ENCODE peak calls at places on chromosomes 6 and 20, in five cellular contexts. O is brain microvascular endothelial cell, G is GM06990, N is adrenal gland, R is mammary epithelial cell. Y is an unnamed sample. For H3K27me3, the result is how much of the 10 kb centered on the place peaks cover.

GRCh38 chr6:143884161-143884560 is 19.9 kb downstream of the ZC2HC1B start:
- DNase-seq in R (no peak), G (no peak), N (no peak), O (no peak), Y (no peak)

GRCh38 chr6:53363341-53364079 is 14.8 kb upstream of the ELOVL5 start:
- DNase-seq in N (no peak), R (no peak), G (no peak), O (no peak), Y (no peak)

GRCh38 chr6:22892452-22892851 is 323.1 kb downstream of the HDGFL1 start:
- DNase-seq in G (no peak), R (peak), N (no peak), O (peak), Y (peak)

GRCh38 chr20:20368414-20369352 is 779 bp downstream of the INSM1 start:
- DNase-seq in R (peak), G (peak), N (no peak), O (no peak), Y (no peak)

GRCh38 chr20:2114990-2115681 is 13.5 kb downstream of the STK35 start:
- DNase-seq in G (no peak), O (no peak), R (no peak), N (peak), Y (no peak)

GRCh38 chr6:85449388-85449817 is 480 bp upstream of the NT5E start:
- DNase-seq in G (no peak), R (peak), N (no peak), O (peak), Y (no peak)

GRCh38 chr6:7241709-7242645 is 71.0 kb downstream of the SSR1 start:
- DNase-seq in N (no peak), G (no peak), R (no peak), O (peak), Y (no peak)

GRCh38 chr6:32852844-32853540 is 512 bp downstream of the TAP1 start:
- DNase-seq in O (peak), R (peak), G (no peak), N (peak), Y (no peak)

GRCh38 chr6:89536230-89536629 is 102.3 kb downstream of the LYRM2 start:
- DNase-seq in R (no peak), G (no peak), O (no peak), N (no peak), Y (no peak)

GRCh38 chr6:19415605-19416326 is 421.4 kb upstream of the ID4 start:
- DNase-seq in O (peak), G (no peak), R (peak), N (no peak), Y (peak)

DNA sequence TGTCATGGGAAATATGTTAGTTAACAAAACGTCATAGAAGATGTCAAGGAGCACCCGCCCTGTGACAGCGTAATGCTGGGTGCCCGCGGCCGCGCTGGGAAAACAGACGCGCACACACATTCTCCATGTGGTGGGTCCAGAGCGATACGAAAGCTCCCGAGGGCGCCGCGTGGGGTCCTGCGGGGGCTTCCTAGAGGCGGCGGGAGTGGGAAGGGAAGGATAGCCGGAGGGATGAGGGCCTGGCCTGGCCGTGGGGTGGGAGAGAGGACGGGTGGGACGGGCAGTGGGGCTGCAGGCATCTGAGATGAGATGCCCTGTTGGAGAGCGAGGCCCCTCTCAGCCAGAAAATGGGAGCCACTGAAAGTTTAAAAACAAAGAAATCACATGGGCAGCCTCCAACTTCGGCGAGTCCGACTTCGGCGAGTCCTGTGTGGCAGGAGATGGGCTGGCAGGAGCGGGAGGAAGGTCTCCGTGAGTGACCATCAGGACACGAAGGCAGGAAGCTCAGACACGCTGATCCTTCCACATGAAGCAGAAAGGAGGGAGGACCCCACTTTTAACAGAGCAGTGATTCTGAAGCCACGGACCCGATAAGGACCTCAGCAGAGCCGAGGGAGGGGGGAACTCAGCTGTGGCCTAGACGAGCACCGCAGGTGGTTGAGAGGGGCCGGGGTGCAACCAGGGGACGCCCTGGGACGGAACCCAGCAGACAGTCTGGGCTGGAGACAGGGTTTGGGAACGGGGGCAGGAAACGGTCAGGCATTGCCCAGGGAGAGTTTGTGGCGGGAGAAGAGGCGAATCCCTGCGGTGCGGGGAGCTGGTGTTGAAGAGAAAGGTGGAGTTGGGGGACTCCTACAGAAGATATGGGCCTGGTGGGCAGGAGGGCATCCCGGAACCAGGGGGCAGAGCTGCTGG is 114.1 kb upstream of the FRMD1 start:
- DNase-seq in O (no peak), R (no peak), N (no peak), G (no peak), Y (no peak)
- TF ChIP-seq CTCF in O (no peak), R (no peak), N (no peak), G (no peak), Y (no peak)

GRCh38 chr6:2858678-2859324 is 17.1 kb upstream of the SERPINB1 start:
- DNase-seq in N (no peak), R (no peak), G (no peak), O (no peak), Y (no peak)
- H3K4me3 ChIP-seq in N (no peak), R (no peak), G (peak), O (no peak), Y (no peak)

DNA sequence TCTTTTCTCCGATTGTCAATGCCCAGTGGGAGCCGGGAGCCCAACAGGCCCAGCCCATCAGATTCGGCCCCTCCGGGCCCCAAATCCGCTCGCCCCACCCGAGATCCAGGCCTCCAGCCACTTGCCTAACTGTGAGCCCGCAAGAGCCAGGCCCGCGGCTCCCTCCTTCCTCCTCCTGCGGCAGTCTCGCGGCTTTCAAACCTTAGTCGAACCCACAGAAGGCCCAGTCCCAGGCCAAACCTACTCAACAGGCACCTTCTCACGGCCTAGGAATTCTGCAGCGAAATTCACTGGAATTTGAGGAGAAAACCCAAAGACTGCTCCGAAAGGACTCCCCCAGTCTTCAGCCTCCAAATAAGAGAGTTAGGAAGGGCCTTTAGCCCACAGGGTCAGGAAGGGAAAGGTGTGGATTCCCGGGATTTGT is 2.8 kb upstream of the TFAP2A start:
- DNase-seq in N (no peak), G (no peak), O (no peak), R (peak), Y (no peak)
- H3K27me3 ChIP-seq in N (half or more), G (under half), O (half or more), R (under half), Y (half or more)

DNA sequence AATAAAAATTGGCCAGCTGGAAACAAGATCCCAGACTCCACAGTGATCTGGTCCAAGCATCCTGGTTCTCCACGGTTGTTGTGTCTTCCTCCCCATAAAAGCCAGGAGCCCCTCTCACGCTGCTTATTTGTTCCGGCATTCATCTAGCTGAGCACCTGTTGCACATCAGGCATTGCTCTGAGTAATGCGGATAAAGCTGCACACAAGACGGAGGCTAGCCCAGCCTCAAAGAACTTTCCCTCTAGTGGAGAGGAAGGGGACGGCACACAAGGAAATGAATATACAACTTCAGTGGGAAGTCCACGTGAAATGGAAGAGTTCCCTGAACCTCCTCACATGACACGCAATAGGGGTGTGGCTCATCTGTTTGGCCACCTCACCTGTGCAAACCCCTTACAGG is 30.3 kb upstream of the NXT1 start:
- DNase-seq in O (peak), N (no peak), R (no peak), G (no peak), Y (no peak)
- TF ChIP-seq CTCF in O (peak), N (peak), R (peak), G (peak), Y (peak)

DNA sequence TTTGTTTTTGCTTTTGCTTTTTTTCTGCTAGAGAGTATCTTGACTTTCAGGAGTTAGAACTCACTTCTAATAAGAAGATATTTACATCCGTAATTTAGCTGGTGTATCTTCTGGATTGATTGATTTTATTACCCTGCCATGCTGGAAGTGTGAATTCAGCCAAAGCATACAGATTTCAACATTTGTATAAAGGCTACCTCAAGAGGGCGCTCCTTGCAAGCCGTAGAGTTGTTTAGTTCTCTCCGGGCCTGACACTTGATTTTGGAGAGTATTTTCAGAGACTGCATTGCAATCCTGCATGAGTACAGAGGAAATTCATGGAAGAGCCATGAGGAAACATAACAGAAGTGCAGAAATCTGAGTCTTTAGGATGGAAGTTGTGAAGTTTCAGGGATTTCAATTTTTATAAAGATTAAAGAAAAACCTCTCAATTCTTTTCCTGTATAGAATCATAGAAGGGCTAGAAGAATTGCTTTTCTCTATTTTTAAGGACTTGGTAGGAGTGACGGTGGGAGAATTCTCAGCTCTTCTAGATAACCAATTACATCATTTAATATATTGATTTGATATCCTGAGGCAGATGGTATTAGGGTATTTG is 66.7 kb upstream of the TIAM2 start:
- DNase-seq in G (no peak), O (peak), N (peak), R (peak), Y (peak)
- H3K4me3 ChIP-seq in G (no peak), O (no peak), N (no peak), R (no peak), Y (no peak)

GRCh38 chr6:50821431-50822077 is 2.9 kb downstream of the TFAP2B start:
- DNase-seq in G (no peak), O (no peak), R (no peak), N (no peak), Y (no peak)
- H3K27me3 ChIP-seq in G (under half), O (half or more), R (half or more), N (half or more), Y (under half)

DNA sequence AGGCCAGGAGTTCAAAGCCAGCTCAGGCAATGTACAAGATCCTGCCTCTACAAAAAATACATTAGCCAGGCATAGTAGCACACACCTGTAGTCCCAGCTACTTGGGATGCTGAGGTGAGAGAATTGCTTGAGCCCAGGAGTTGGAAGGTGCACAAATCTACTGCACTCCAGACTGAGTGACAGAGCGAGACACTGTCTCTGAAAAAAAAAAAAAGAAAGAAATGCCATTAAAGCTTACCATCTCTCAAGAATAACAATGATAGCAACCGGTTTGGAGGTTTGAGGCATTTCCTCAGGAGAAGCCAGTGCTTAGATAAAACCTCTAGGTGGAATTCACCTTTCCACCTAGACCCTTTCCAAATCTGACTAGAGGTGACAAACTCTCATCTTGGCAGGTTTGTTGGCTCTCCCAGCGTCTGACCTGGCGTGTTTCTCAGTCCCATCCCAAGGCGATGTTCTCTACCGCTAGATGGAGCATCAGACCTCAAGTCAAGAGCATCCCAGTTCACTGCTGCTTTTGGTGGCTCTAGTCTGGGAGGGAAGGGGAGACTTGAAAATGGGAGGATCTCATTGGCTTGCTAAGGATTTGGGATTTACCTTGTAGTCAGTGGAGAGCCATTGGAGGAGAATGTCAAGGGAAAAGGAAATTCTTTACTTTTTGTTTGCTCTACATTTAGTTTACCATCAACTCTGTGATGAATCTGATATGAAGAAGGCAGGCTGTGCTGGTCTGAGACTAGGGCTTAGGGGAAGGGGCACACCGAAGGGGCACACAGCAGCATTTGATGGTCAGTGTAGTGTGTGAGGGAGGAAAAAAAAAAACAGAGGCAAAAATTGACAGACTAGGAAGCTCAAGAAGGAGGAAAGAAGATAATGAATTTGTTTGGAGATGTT is 67.9 kb downstream of the NCOA7 start:
- DNase-seq in R (peak), O (peak), N (peak), G (no peak), Y (peak)
- TF ChIP-seq CTCF in R (peak), O (peak), N (peak), G (peak), Y (peak)

GRCh38 chr6:164528539-164528938 is 780.9 kb downstream of the C6orf118 start:
- DNase-seq in G (no peak), O (no peak), N (no peak), R (no peak), Y (no peak)
- H3K4me3 ChIP-seq in G (no peak), O (no peak), N (no peak), R (no peak), Y (no peak)